ENCODE peak calls at places on chromosomes 5 and 9, in seven cellular contexts. E is Caco-2, F is psoas muscle, L is kidney, V is A549, O is GM12865, Q is fibroblast of lung. A is an unnamed sample.

GRCh38 chr5:126056851-126057622 is 366.2 kb upstream of the GRAMD2B start:
- DNase-seq in F (no peak), L (no peak), V (no peak), O (no peak), Q (no peak), E (no peak), A (no peak)

GRCh38 chr9:136985853-136986252 is 3.1 kb downstream of the LCNL1 start:
- DNase-seq in Q (no peak), O (no peak), F (no peak), V (no peak), L (no peak), E (no peak), A (no peak)

GRCh38 chr9:75455444-75455921 is 367.2 kb downstream of the OSTF1 start:
- DNase-seq in L (no peak), O (peak; percentile 43), E (no peak), Q (peak; percentile 23), F (no peak), V (no peak), A (peak; percentile 2)

GRCh38 chr9:134177186-134177585 is 12.8 kb upstream of the RNU6ATAC start:
- DNase-seq in V (no peak), O (no peak), F (no peak), E (no peak), L (no peak), Q (no peak), A (no peak)

GRCh38 chr9:93651521-93651950 is 75.2 kb downstream of the PHF2 start:
- DNase-seq in L (peak; percentile 41), O (no peak), F (no peak), V (no peak), E (no peak), Q (no peak), A (no peak)

GRCh38 chr9:113160571-113160970 is 9.8 kb downstream of the SLC31A2 start:
- DNase-seq in E (no peak), Q (no peak), F (no peak), V (no peak), O (no peak), L (no peak), A (no peak)

GRCh38 chr5:109739741-109740140 is 50.0 kb downstream of the MAN2A1 start:
- DNase-seq in V (no peak), E (no peak), O (no peak), L (no peak), Q (peak; percentile 73), F (no peak), A (peak; percentile 36)

GRCh38 chr9:88658311-88658822 is 123.4 kb downstream of the NXNL2 start:
- DNase-seq in F (peak; percentile 50), V (peak; percentile 75), E (no peak), O (no peak), L (peak; percentile 68), Q (peak; percentile 44), A (peak; percentile 83)

GRCh38 chr5:59025734-59026133 is 442.9 kb downstream of the RAB3C start:
- DNase-seq in Q (no peak), E (peak; percentile 77), O (no peak), F (no peak), V (peak; percentile 61), L (no peak), A (no peak)

GRCh38 chr5:26568316-26568715 is 470.1 kb downstream of the CDH9 start:
- DNase-seq in O (no peak), F (no peak), E (no peak), V (no peak), L (peak; percentile 47), Q (no peak), A (no peak)

GRCh38 chr5:61638476-61638875 is 306.4 kb downstream of the ZSWIM6 start:
- DNase-seq in E (no peak), O (no peak), V (no peak), L (no peak), Q (no peak), F (no peak), A (no peak)

GRCh38 chr9:137759649-137760321 is 117.8 kb upstream of the CACNA1B start:
- DNase-seq in Q (peak; percentile 11), F (no peak), E (no peak), L (peak; percentile 57), V (no peak), O (peak; percentile 55), A (no peak)

GRCh38 chr9:115757461-115757860 is 396.1 kb upstream of the PAPPA start:
- DNase-seq in Q (no peak), F (no peak), L (no peak), O (no peak), E (no peak), V (peak; percentile 55), A (no peak)

GRCh38 chr9:131473198-131473885 is 29.4 kb upstream of the POMT1 start:
- DNase-seq in F (no peak), V (no peak), E (no peak), O (no peak), Q (no peak), L (no peak), A (no peak)

GRCh38 chr5:139670369-139671095 is 22.4 kb downstream of the CXXC5 start:
- DNase-seq in L (peak; percentile 76), Q (peak; percentile 73), O (peak; percentile 92), V (no peak), E (no peak), F (no peak), A (no peak)

GRCh38 chr5:3836528-3836927 is 240.9 kb downstream of the IRX1 start:
- DNase-seq in Q (no peak), F (no peak), L (no peak), O (no peak), E (no peak), V (no peak), A (no peak)

DNA sequence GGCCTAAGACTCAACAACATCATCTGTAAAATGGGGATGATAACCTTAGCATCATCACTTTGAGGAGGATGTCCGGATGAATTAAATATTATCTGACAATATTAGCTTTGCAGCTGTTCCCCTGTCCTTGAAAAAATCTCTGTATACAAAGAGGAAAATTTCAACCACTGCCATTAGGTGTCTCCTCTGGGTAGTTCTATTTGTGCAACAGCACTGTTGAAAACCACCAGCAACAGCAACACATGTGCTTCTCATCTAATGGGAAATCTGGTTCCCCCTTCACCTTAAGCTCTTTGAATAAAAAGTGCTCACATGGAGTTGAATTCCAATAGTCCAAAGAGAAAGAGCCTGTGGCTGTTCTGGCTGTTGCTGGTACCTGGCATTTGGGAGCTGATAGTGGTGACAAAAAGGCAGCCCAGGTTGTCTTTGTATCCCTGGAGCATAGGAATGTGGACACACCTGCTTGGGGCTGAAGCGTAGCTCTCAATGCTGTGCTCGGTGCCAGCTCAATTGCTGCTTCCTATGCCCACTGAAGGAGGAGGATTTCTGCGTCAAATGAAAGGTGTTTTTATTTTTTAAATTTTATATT is 322.1 kb upstream of the MSX2 start:
- DNase-seq in V (no peak), L (no peak), O (no peak), Q (no peak), F (no peak), E (peak; percentile 24), A (no peak)
- TF ChIP-seq CTCF in V (peak; percentile 16), L (no peak), O (no peak), Q (peak; percentile 15), F (no peak), E (no peak), A (peak; percentile 17)

DNA sequence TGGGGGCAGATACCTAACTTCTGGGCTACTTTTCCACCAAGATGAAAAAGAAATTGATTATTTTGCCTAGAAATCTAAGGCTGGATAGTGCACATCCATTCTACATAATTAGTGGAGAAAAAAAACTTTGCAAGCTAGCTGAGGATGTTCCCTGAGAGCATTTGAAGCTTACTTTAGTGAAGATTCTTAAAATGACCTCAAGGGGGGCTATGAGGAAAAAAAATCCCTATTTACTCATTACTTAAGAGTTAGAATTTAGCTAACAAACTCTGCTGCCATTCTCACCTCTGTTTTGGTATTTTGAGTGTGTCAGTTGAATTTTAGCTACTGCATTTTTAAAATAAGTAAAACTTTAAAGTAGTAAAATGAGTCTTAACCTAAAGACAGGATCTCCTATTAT is 9.2 kb upstream of the FGF10 start:
- DNase-seq in Q (no peak), L (no peak), E (no peak), V (no peak), F (no peak), O (no peak), A (no peak)
- H3K4me3 ChIP-seq in Q (no peak overlapping the region), L (no peak overlapping the region), E (no peak overlapping the region), V (no peak overlapping the region), F (no peak overlapping the region), O (no peak overlapping the region), A (no peak overlapping the region)

GRCh38 chr5:168705321-168705720 is 126.2 kb upstream of the PANK3 start:
- DNase-seq in O (no peak), L (no peak), E (no peak), Q (no peak), V (no peak), F (no peak), A (no peak)

GRCh38 chr5:168710706-168711105 is 131.5 kb upstream of the PANK3 start:
- DNase-seq in Q (no peak), L (no peak), O (no peak), E (no peak), V (no peak), F (no peak), A (no peak)

GRCh38 chr5:168708301-168708695 is 129.1 kb upstream of the PANK3 start:
- DNase-seq in L (no peak), O (no peak), F (no peak), V (no peak), E (no peak), Q (no peak), A (no peak)

GRCh38 chr5:168707646-168708300 is 128.6 kb upstream of the PANK3 start:
- DNase-seq in E (no peak), F (no peak), O (no peak), Q (no peak), V (no peak), L (no peak), A (no peak)

DNA sequence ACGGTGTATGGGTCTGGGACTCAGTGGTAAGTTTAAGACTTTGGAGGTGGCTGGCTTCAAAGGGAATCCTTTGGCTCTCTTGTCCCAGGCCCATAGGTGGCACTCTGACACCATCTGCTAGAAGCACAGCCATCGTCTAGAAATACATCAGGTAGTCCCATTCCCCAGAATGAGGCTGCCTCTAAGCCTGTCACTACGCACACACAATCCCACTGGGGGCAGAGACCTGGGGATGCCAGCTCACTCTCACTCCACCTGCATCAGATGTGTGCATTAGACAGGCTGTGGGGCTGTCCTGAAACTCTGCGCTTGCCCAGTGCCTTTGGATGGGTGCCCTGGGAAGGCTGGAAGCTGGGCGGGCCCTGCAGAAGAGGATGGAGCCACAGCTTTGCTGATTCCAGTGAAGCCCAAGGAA is 127.5 kb upstream of the PANK3 start:
- DNase-seq in L (no peak), O (peak; percentile 53), E (peak; percentile 68), F (no peak), V (peak; percentile 49), Q (peak; percentile 48), A (peak; percentile 55)
- TF ChIP-seq CTCF in L (peak; percentile 43), O (peak; percentile 62), E (peak; percentile 63), F (no peak), V (peak; percentile 69), Q (peak; percentile 38), A (peak; percentile 57)

DNA sequence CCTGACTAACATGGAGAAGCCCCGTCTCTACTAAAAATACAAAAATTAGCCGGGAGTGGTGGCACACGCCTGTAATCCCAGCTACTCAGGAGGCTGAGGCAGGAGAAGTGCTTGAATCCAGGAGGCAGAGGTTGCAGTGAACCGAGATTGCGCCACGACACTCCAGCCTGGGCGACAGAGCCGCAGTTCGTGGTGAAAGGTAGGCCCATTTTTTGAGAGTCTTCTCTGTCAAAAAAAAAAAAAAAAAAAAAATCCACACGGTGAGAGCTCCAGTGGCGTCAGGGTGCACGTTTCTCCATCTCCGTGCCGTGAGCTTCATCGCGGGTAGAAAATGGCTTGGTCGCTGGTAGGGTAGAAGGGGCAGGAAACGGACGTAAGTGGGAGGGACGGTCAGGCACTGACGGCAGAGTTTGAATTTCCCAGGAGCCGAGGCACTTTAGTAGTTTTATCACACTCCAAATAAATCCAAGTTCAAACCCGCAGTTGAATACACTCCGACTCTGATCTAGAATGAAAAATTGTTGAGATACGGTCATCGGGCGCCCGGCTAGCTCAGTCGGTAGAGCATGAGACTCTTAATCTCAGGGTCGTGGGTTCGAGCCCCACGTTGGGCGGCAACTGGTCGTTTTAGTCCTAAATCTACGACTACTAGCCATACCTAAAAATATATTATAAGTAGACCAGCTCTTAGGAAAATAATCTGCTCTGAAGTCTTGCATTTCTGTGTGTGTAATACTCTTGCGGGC is 2.4 kb upstream of the TRIM7 start:
- DNase-seq in O (peak; percentile 90), Q (peak; percentile 91), L (no peak), V (peak; percentile 96), F (peak; percentile 80), E (peak; percentile 88), A (peak; percentile 60)
- H3K4me3 ChIP-seq in O (peak overlapping the region; percentile 67), Q (peak overlapping the region; percentile 65), L (peak overlapping the region; percentile 76), V (peak overlapping the region; percentile 54), F (peak overlapping the region; percentile 76), E (peak overlapping the region; percentile 50), A (peak overlapping the region; percentile 72)

A was measured in cardiac muscle cell.